ENCODE peak calls at places on chromosome 5, in five cellular contexts. M, G, V, O and Z are unnamed samples.

GRCh38 chr5:155027993-155028629 is 14.6 kb downstream of the KIF4B start:
- DNase-seq in O (no peak), M (no peak), V (peak), G (no peak), Z (no peak)

GRCh38 chr5:168600409-168600808 is 21.2 kb upstream of the PANK3 start:
- DNase-seq in M (no peak), G (peak), V (no peak), O (peak), Z (no peak)

GRCh38 chr5:120297621-120298020 is 166.5 kb upstream of the PRR16 start:
- DNase-seq in M (no peak), O (no peak), G (no peak), V (peak), Z (no peak)

GRCh38 chr5:59791602-59792001 is 101.9 kb downstream of the PDE4D start:
- DNase-seq in M (no peak), G (no peak), O (no peak), V (no peak), Z (no peak)

GRCh38 chr5:53814819-53815218 is 254.4 kb downstream of the NDUFS4 start:
- DNase-seq in O (no peak), G (no peak), M (no peak), V (no peak), Z (no peak)

GRCh38 chr5:16427572-16427971 is 38.0 kb downstream of the ZNF622 start:
- DNase-seq in O (no peak), V (no peak), M (no peak), G (no peak), Z (no peak)

GRCh38 chr5:40681351-40682311 is 1.9 kb downstream of the PTGER4 start:
- DNase-seq in M (peak), O (peak), G (peak), V (no peak), Z (no peak)

GRCh38 chr5:126837907-126838539 is 61.1 kb downstream of the LMNB1 start:
- DNase-seq in V (peak), O (no peak), M (no peak), G (peak), Z (no peak)

GRCh38 chr5:67509402-67509801 is 312.8 kb upstream of the CD180 start:
- DNase-seq in O (no peak), V (no peak), G (no peak), M (no peak), Z (no peak)

GRCh38 chr5:164204338-164204946 is 699.0 kb downstream of the MAT2B start:
- DNase-seq in O (no peak), G (no peak), V (peak), M (no peak), Z (no peak)

GRCh38 chr5:136057401-136057951 is 28.7 kb downstream of the TGFBI start:
- DNase-seq in G (no peak), M (no peak), O (no peak), V (peak), Z (no peak)

GRCh38 chr5:91288117-91288516 is 95.0 kb downstream of the ARRDC3 start:
- DNase-seq in V (peak), M (no peak), O (no peak), G (no peak), Z (no peak)

GRCh38 chr5:9196403-9197224 is 349.3 kb downstream of the SEMA5A start:
- DNase-seq in G (no peak), O (no peak), M (no peak), V (peak), Z (no peak)

GRCh38 chr5:113060410-113061025 is 83.9 kb downstream of the DCP2 start:
- DNase-seq in O (no peak), G (no peak), M (no peak), V (no peak), Z (no peak)

GRCh38 chr5:87588316-87588715 is 175.6 kb upstream of the CCNH start:
- DNase-seq in O (no peak), V (no peak), G (no peak), M (no peak), Z (no peak)

GRCh38 chr5:80941496-80941895 is 18.7 kb upstream of the RASGRF2 start:
- DNase-seq in M (no peak), V (no peak), O (no peak), G (no peak), Z (no peak)

GRCh38 chr5:127492854-127493738 is 24.3 kb upstream of the PRRC1 start:
- DNase-seq in M (no peak), O (no peak), V (peak), G (peak), Z (no peak)

GRCh38 chr5:15191012-15191411 is 309.0 kb upstream of the FBXL7 start:
- DNase-seq in M (no peak), O (no peak), V (peak), G (no peak), Z (no peak)

GRCh38 chr5:23446436-23446835 is 61.0 kb upstream of the PRDM9 start:
- DNase-seq in G (no peak), M (no peak), V (peak), O (no peak), Z (no peak)

GRCh38 chr5:132679166-132679565 is 5.4 kb downstream of the IL4 start:
- DNase-seq in G (no peak), V (no peak), M (no peak), O (no peak), Z (peak)

GRCh38 chr5:145776886-145777285 is 58.3 kb downstream of the PRELID2 start:
- DNase-seq in G (no peak), O (no peak), M (no peak), V (peak), Z (no peak)

GRCh38 chr5:80884851-80885697 is 75.1 kb upstream of the RASGRF2 start:
- DNase-seq in V (no peak), O (no peak), G (peak), M (no peak), Z (no peak)

DNA sequence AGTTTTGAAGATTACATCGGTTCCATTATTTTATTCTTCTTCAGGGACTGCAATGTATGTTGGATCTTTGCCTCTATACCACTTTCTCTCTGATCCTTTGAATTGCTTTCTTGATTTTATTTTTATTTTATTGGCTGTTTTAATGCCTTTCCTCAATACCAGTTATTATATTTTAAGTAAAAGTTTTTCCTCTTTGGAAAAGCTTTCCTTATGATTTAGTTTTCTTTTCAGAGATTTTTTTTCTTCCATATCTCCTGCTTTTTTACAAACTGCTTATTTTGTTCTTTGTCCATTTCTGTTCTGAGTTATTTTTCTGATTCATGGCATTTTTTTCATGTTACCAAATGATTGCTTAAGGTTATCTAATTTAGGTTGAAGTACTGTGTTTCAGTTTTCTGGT is 11.5 kb downstream of the ZMAT2 start:
- DNase-seq in V (no peak), G (no peak), O (no peak), M (no peak), Z (no peak)
- H3K4me3 ChIP-seq in V (peak), G (no peak), O (no peak), M (peak), Z (no peak)

DNA sequence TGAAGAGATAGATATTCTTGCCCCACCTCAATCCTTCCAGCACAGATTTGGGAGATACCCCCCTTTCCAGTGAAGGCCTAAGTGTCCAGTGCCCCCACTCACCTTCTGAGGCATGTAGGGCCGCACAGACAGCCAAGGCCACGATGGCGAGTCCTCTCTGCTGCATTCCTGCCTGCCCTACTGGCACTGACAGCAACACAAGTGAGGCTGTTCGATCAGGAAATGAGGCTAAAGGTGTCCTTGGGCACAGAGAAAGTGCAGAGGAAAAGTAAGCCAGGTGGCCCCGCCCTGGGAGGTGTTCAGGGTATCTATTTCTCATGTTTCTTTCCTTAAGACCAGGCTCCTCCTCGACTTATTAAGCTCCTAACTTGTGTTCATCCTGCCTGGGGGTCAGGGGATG is at the start of gene CCL28:
- DNase-seq in V (no peak), M (no peak), G (peak), O (peak), Z (no peak)
- H3K4me3 ChIP-seq in V (no peak), M (no peak), G (no peak), O (no peak), Z (no peak)

GRCh38 chr5:107673368-107674136 is 2.8 kb upstream of the EFNA5 start:
- DNase-seq in M (peak), O (peak), G (peak), V (peak), Z (peak)
- H3K4me3 ChIP-seq in M (peak), O (peak), G (no peak), V (peak), Z (peak)

GRCh38 chr5:173327948-173328895 is at the start of gene STC2:
- DNase-seq in V (peak), O (peak), G (peak), M (peak), Z (peak)

GRCh38 chr5:173324115-173325001 is 3.9 kb downstream of the STC2 start:
- DNase-seq in M (peak), G (peak), O (peak), V (peak), Z (peak)

GRCh38 chr5:173327084-173327947 is 898 bp downstream of the STC2 start:
- DNase-seq in M (no peak), O (no peak), V (peak), G (no peak), Z (no peak)

GRCh38 chr5:173325091-173325698 is 3.0 kb downstream of the STC2 start:
- DNase-seq in O (no peak), G (no peak), V (no peak), M (no peak), Z (no peak)

DNA sequence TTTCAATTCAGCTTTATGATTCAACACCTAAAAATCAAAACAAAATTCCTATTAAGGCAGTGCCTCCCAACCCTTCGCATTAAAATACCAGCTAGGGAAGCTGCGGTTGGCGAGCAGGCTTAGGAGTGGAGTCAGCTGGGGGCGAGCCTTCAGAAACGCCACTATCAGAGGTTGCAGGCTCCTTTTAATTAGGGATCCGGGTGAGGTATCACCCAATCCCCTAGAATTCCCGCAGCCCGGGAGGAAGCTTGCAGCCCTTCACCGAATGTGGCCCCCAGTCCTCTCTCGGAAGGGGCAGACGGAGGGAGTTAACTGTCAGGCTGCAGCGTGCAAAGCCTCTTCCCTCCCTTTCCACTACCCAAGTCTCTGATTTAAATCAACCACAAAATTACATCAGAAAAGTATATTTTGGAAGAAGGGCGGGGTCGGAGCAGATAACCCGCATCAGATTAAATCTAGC is 1.7 kb downstream of the STC2 start:
- DNase-seq in M (no peak), V (peak), O (no peak), G (no peak), Z (no peak)
- H3K4me3 ChIP-seq in M (peak), V (peak), O (no peak), G (peak), Z (peak)

DNA sequence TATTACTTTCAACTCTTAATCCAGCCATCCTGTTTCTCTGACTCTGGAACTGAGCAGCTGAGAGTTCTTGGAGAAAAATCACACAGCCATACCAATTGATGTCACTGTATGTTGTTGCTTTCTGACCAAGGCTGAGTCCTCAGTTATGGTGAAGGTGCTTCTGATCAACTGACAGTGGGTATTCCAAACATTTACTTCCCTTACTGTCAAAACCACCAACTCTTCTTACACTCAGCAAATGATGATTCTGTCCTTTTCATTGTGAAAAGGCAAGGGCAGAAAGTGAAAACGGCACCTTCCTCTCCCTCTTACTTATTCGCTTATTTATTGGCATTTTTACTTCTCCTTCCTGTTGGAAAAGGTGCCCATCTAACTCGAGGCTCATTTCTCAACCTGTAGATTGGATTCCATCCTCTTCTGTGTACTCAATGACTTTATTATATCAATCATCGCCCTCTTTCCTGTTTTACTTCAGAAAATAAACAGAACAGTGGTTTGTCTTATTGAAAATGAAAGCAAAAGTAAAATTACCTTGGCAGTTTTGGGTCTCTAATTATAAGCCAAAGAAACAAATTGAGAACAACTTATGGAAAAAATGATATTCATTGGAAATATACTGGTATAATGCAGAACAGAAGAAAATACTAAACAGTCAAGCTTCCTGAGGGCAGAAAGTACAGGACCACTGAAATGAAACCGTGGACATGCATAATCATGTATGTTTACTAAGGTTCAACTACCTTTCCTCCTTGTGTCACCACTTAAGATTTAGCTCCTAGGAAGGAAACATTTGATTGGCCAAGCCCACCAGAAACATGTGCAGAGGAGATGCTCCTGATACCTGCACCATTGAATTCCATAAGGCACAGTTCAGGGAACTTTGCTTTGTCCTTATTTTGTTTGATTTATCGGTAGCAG is 104.5 kb upstream of the CHD1 start:
- DNase-seq in V (no peak), G (peak), O (no peak), M (no peak), Z (no peak)
- H3K4me3 ChIP-seq in V (no peak), G (peak), O (no peak), M (peak), Z (peak)

DNA sequence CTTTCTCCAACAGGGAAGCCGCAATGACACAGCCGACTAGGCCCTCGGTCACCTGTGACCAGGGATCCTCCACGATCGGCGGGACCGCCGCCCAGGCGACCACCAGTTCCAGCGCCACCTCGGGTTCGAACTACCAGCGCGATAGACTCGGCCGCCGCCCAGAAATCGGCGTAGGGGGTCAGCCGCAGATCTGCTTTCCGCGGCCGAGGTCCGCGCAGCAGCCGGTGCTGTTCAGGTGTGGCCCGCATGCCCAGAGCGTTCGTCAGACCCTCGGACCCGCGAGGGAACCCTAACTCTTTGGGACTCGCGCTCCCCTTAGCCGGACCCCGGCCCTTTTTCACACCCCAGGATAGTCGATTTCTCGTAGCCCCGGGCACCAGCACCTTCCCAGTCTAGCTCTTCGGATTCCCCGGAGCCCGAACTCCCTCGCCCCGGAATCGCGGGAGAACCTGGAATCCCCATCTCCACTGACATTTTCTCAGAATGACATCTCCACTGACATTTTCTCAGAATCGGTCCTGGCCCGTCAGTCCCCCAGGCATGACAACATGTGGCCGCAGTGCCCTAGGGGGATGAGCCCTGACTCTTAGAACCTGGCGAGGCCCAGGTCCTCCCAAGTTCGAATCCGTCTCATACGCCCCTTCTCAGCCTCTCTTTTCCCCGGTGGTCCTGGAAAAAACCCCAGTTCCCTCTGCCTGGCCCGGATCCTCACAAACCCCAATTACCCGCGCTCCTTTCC is 428 bp downstream of the C5orf52 start:
- DNase-seq in M (no peak), G (no peak), V (no peak), O (no peak), Z (peak)
- H3K4me3 ChIP-seq in M (peak), G (peak), V (peak), O (peak), Z (peak)

GRCh38 chr5:20654033-20654432 is 666.0 kb upstream of the CDH18 start:
- DNase-seq in O (no peak), G (no peak), V (no peak), M (no peak), Z (no peak)
- H3K4me3 ChIP-seq in O (no peak), G (no peak), V (no peak), M (no peak), Z (no peak)

GRCh38 chr5:107352576-107352975 is 318.2 kb downstream of the EFNA5 start:
- DNase-seq in O (no peak), V (no peak), G (no peak), M (no peak), Z (no peak)
- H3K4me3 ChIP-seq in O (no peak), V (no peak), G (no peak), M (no peak), Z (no peak)

DNA sequence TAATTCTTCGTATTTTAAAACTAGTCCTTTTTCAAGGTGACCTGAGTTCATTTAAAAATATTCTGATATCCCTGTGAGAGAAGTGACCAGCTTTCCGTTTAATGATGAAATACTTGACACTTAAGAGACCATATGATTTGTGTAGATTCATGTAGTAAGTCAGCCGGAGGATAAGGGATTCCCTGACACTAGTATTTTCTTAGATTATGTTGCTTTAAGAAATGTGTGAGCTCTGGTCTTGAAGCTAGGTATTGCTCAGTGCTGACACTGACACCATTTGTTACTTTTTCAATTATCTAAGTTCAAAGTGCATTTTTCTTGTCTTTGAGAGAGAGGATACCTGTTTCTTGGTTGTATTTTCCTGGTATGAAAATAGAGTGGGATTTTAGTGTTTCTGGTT is 4.2 kb downstream of the NIPBL start:
- DNase-seq in O (no peak), G (peak), M (no peak), V (no peak), Z (no peak)
- H3K4me3 ChIP-seq in O (no peak), G (no peak), M (no peak), V (no peak), Z (peak)

GRCh38 chr5:98109561-98110006 is 663.9 kb upstream of the RGMB start:
- DNase-seq in V (peak), G (no peak), M (no peak), O (no peak), Z (no peak)
- H3K4me3 ChIP-seq in V (no peak), G (no peak), M (no peak), O (no peak), Z (no peak)